ENCODE peak calls at places on chromosomes 12 and 14, in four cellular contexts. U, Z, X and I are unnamed samples.

GRCh38 chr12:90979936-90980335 is 24.8 kb downstream of the EPYC start:
- DNase-seq in U (no peak), Z (no peak), X (no peak), I (no peak)

GRCh38 chr14:102958461-102958860 is 36.0 kb downstream of the AMN start:
- DNase-seq in U (no peak), Z (no peak), X (no peak), I (no peak)

GRCh38 chr12:22722081-22722480 is 97.1 kb downstream of the ETNK1 start:
- DNase-seq in U (no peak), Z (no peak), X (no peak), I (no peak)

GRCh38 chr12:65948320-65949008 is 124.2 kb downstream of the HMGA2 start:
- DNase-seq in U (no peak), Z (no peak), X (no peak), I (peak; percentile 18)

GRCh38 chr14:93520053-93520607 is 89.4 kb downstream of the UNC79 start:
- DNase-seq in U (no peak), Z (no peak), X (no peak), I (no peak)

GRCh38 chr12:11022520-11022919 is at the start of gene TAS2R19:
- DNase-seq in U (no peak), Z (no peak), X (no peak), I (no peak)

GRCh38 chr14:72745546-72745945 is 148.4 kb downstream of the DPF3 start:
- DNase-seq in U (no peak), Z (no peak), X (no peak), I (peak; percentile 15)

GRCh38 chr14:70692210-70692609 is 50.5 kb downstream of the TTC9 start:
- DNase-seq in U (no peak), Z (no peak), X (no peak), I (no peak)

GRCh38 chr14:55807059-55807499 is 227.1 kb downstream of the KTN1 start:
- DNase-seq in U (no peak), Z (peak; percentile 36), X (peak; percentile 28), I (peak; percentile 69)

GRCh38 chr14:39268393-39268792 is 34.7 kb downstream of the MIA2 start:
- DNase-seq in U (no peak), Z (no peak), X (peak; percentile 43), I (peak; percentile 15)

GRCh38 chr12:102543494-102543893 is 63.1 kb upstream of the IGF1 start:
- DNase-seq in U (no peak), Z (no peak), X (no peak), I (no peak)

GRCh38 chr12:60072911-60073310 is 477.1 kb downstream of the SLC16A7 start:
- DNase-seq in U (no peak), Z (no peak), X (no peak), I (no peak)

GRCh38 chr12:58079806-58080205 is 138.4 kb downstream of the ATP23 start:
- DNase-seq in U (no peak), Z (no peak), X (no peak), I (no peak)

GRCh38 chr12:115096673-115097349 is 412.8 kb upstream of the TBX3 start:
- DNase-seq in U (no peak), Z (no peak), X (no peak), I (no peak)

GRCh38 chr14:78403278-78403815 is 233.2 kb downstream of the NRXN3 start:
- DNase-seq in U (peak; percentile 83), Z (no peak), X (no peak), I (no peak)

GRCh38 chr14:98964171-98964570 is 307.8 kb downstream of the BCL11B start:
- DNase-seq in U (no peak), Z (no peak), X (no peak), I (no peak)

GRCh38 chr14:24876996-24877395 is 173.0 kb downstream of the STXBP6 start:
- DNase-seq in U (no peak), Z (no peak), X (no peak), I (no peak)

GRCh38 chr12:2999265-2999841 is 40.2 kb downstream of the TEAD4 start:
- DNase-seq in U (no peak), Z (peak; percentile 74), X (no peak), I (no peak)

GRCh38 chr14:68785817-68786490 is 6.9 kb downstream of the ZFP36L1 start:
- DNase-seq in U (no peak), Z (no peak), X (no peak), I (peak; percentile 67)

GRCh38 chr14:21069388-21070082 is 569 bp upstream of the ARHGEF40 start:
- DNase-seq in U (no peak), Z (no peak), X (peak; percentile 85), I (no peak)

GRCh38 chr12:100528471-100529139 is 44.9 kb upstream of the GAS2L3 start:
- DNase-seq in U (no peak), Z (no peak), X (no peak), I (peak; percentile 72)

GRCh38 chr14:100164808-100165207 is 5.4 kb upstream of the DEGS2 start:
- DNase-seq in U (no peak), Z (no peak), X (no peak), I (no peak)

GRCh38 chr14:101022121-101022520 is 118.6 kb upstream of the RTL1 start:
- DNase-seq in U (no peak), Z (no peak), X (no peak), I (no peak)

GRCh38 chr12:45575823-45576448 is 153.6 kb upstream of the ARID2 start:
- DNase-seq in U (peak; percentile 31), Z (no peak), X (no peak), I (no peak)

GRCh38 chr12:96828169-96828789 is 78.8 kb upstream of the NEDD1 start:
- DNase-seq in U (no peak), Z (no peak), X (no peak), I (peak; percentile 26)

GRCh38 chr12:69331482-69331845 is 16.7 kb upstream of the LYZ start:
- DNase-seq in U (no peak), Z (no peak), X (no peak), I (no peak)
- TF ChIP-seq CHD4 in U (no peak), Z (no peak), X (no peak), I (no peak)

DNA sequence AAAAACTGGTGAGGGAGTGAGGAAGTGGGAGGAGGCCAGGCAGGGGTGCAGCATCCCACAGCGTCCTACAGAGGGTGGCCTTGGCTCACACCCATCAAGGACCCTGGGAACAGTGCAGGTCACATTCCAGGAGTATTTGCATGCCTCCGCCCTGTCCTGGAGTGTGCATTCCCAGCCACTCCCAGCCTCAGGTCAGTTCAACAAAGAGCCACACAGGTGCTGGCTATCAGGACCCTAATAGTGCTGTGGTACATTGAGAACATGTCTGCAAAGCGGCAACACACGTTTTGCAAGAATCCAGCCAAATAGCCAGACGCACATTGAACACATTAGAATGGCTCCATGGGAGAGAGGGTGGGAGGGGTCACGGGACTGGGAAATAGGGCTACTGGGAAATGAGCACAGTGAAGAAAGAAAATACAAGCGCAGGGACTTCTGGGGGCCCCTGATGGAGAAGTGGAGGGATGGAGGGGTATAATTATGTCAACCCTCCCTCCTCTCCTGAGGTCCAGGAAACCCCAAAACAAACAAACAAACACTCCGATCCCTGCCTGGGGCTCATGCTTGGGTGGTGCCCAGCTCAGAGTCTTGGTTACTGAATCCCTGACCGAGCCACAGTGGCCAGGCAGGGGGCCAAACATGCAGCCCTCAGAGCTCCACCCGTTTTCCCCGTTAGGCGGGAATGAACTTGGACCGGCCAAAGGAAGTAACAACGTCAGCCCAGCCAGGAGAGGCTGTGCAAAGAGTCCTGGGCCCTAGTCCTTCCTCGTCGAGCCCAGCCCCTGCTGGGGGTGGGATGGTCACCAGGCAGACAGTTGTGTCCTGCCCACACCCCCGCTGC is 36.4 kb downstream of the CMKLR1 start:
- DNase-seq in U (no peak), Z (no peak), X (peak; percentile 84), I (peak; percentile 68)
- TF ChIP-seq CHD4 in U (no peak), Z (no peak), X (no peak), I (no peak)

GRCh38 chr12:51419473-51420228 is 5.0 kb upstream of the SLC4A8 start:
- DNase-seq in U (no peak), Z (peak; percentile 25), X (no peak), I (peak; percentile 25)
- TF ChIP-seq CHD4 in U (no peak), Z (no peak), X (no peak), I (no peak)

DNA sequence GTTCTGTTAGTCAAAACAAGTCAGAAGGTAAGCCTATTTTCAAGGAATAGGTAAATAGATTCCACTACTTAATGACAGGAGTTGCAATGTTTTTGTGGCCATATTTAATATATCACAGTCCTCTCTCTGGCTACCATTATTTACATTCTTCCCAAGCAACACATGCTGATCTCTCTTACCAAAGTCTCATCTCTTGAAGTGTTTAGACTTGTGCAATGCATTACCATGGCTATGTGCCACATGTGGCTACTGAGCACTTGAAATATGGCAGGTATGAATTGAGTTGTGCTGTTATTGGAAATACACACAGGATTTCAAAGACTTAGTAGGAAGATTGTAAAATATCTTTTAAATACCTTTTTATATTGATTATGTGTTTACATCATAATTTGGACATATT is 262.4 kb upstream of the PDE3A start:
- DNase-seq in U (no peak), Z (no peak), X (no peak), I (no peak)
- TF ChIP-seq CHD4 in U (no peak), Z (no peak), X (no peak), I (no peak)